ENCODE peak calls at places on chromosomes 11 and 22, in eight cellular contexts. V, C, S, L, N, T, Y and K are unnamed samples. For H3K27me3 and H3K4me1, the result is how much of the 10 kb centered on the place peaks cover.

GRCh38 chr22:37484115-37485005 is 1.8 kb downstream of the MFNG start:
- DNase-seq in C (peak), V (peak), T (no peak), S (no peak), Y (no peak), L (no peak), N (peak), K (no peak)

GRCh38 chr11:123560001-123560400 is 94.4 kb downstream of the SCN3B start:
- DNase-seq in Y (peak), V (peak), C (peak), S (peak), N (peak), L (peak), T (peak), K (no peak)

GRCh38 chr11:124748481-124749338 is 3.3 kb downstream of the VSIG2 start:
- DNase-seq in L (peak), N (no peak), T (peak), Y (peak), V (no peak), S (no peak), C (peak), K (no peak)

GRCh38 chr11:110182886-110183285 is 89.7 kb downstream of the ZC3H12C start:
- DNase-seq in V (no peak), L (peak), Y (peak), C (no peak), T (peak), N (no peak), S (no peak), K (peak)

GRCh38 chr11:13384837-13385417 is 78.1 kb downstream of the BTBD10 start:
- DNase-seq in C (no peak), V (no peak), L (peak), N (no peak), S (peak), T (peak), Y (peak), K (peak)

GRCh38 chr22:22720201-22720723 is 75.8 kb downstream of the GGTLC2 start:
- DNase-seq in S (peak), T (peak), C (no peak), N (no peak), Y (peak), L (peak), V (no peak), K (no peak)

GRCh38 chr11:103407641-103408040 is 298.4 kb downstream of the DYNC2H1 start:
- DNase-seq in Y (no peak), C (no peak), V (no peak), T (no peak), S (no peak), L (no peak), N (no peak), K (no peak)

GRCh38 chr22:29979645-29980303 is 96.8 kb downstream of the MTMR3 start:
- DNase-seq in N (no peak), L (peak), T (peak), S (no peak), C (no peak), V (no peak), Y (no peak), K (no peak)

GRCh38 chr11:64932324-64932723 is 3.4 kb downstream of the GPHA2 start:
- DNase-seq in Y (no peak), T (no peak), S (no peak), N (no peak), L (no peak), V (no peak), C (no peak), K (no peak)

GRCh38 chr22:20509344-20510047 is 2.1 kb downstream of the MED15 start:
- DNase-seq in Y (peak), S (peak), V (peak), N (peak), L (peak), C (peak), T (peak), K (peak)

GRCh38 chr11:47983464-47984397 is 3.4 kb downstream of the PTPRJ start:
- DNase-seq in S (no peak), V (no peak), N (no peak), C (no peak), Y (peak), L (peak), T (peak), K (no peak)

GRCh38 chr11:116867619-116868018 is 30.2 kb upstream of the APOA1 start:
- DNase-seq in V (no peak), T (no peak), N (no peak), Y (no peak), L (no peak), S (no peak), C (no peak), K (no peak)

GRCh38 chr11:59283825-59284772 is 71.4 kb upstream of the MPEG1 start:
- DNase-seq in N (peak), T (peak), C (peak), L (peak), S (peak), V (no peak), Y (peak), K (peak)

GRCh38 chr11:11942668-11943067 is 65.8 kb downstream of the DKK3 start:
- DNase-seq in C (no peak), V (no peak), L (no peak), Y (no peak), N (no peak), S (no peak), T (no peak), K (no peak)

GRCh38 chr22:21652547-21653545 is 10.7 kb downstream of the SDF2L1 start:
- DNase-seq in S (peak), N (no peak), Y (no peak), L (no peak), C (no peak), V (no peak), T (no peak), K (no peak)

GRCh38 chr11:124752471-124753100 is 531 bp upstream of the VSIG2 start:
- DNase-seq in N (no peak), L (no peak), T (no peak), Y (no peak), C (no peak), V (no peak), S (peak), K (no peak)

GRCh38 chr11:118533769-118534729 is 3.1 kb downstream of the TMEM25 start:
- DNase-seq in V (no peak), Y (no peak), N (no peak), T (no peak), S (no peak), L (no peak), C (no peak), K (no peak)

GRCh38 chr11:118202599-118203422 is 22.0 kb downstream of the JAML start:
- DNase-seq in N (peak), V (no peak), S (no peak), T (no peak), Y (no peak), L (no peak), C (no peak), K (no peak)

GRCh38 chr11:6647282-6647679 is 8.3 kb downstream of the DCHS1 start:
- DNase-seq in L (no peak), V (no peak), T (peak), S (peak), C (peak), N (no peak), Y (peak), K (peak)

GRCh38 chr22:22037229-22037628 is 54.6 kb upstream of the TOP3B start:
- DNase-seq in Y (no peak), T (no peak), L (no peak), C (no peak), S (no peak), N (no peak), V (no peak), K (peak)

GRCh38 chr11:71577469-71578004 is 5.1 kb downstream of the KRTAP5-11 start:
- DNase-seq in C (no peak), Y (no peak), V (no peak), L (no peak), N (no peak), T (no peak), S (no peak), K (no peak)

GRCh38 chr11:103887001-103887680 is 149.3 kb upstream of the DDI1 start:
- DNase-seq in S (no peak), L (no peak), N (no peak), T (no peak), V (no peak), Y (no peak), C (no peak), K (peak)

GRCh38 chr22:37564111-37564711 is 3.9 kb downstream of the CDC42EP1 start:
- DNase-seq in S (no peak), N (no peak), T (peak), V (no peak), C (no peak), L (peak), Y (peak), K (no peak)

GRCh38 chr22:19942886-19943664 is 1.5 kb upstream of the TXNRD2 start:
- DNase-seq in L (peak), T (peak), V (peak), C (peak), Y (peak), N (no peak), S (no peak), K (peak)

GRCh38 chr11:112962854-112963367 is 1.7 kb downstream of the NCAM1 start:
- DNase-seq in C (peak), V (peak), L (peak), N (peak), Y (no peak), T (peak), S (peak), K (peak)

GRCh38 chr11:85137597-85137996 is 489.5 kb downstream of the DLG2 start:
- DNase-seq in N (no peak), S (no peak), C (no peak), V (no peak), T (no peak), Y (no peak), L (no peak), K (no peak)

GRCh38 chr11:27300974-27301373 is 62.0 kb downstream of the CCDC34 start:
- DNase-seq in V (no peak), T (peak), Y (no peak), L (peak), S (no peak), C (no peak), N (no peak), K (no peak)

GRCh38 chr11:103494491-103494890 is 385.3 kb downstream of the DYNC2H1 start:
- DNase-seq in V (no peak), C (no peak), L (no peak), T (peak), N (no peak), Y (no peak), S (no peak), K (peak)

GRCh38 chr22:26615149-26615548 is 2.7 kb downstream of the CRYBB1 start:
- DNase-seq in S (no peak), C (no peak), T (no peak), Y (no peak), V (no peak), L (no peak), N (no peak), K (no peak)

GRCh38 chr11:107592256-107592655 is 1.3 kb downstream of the ELMOD1 start:
- DNase-seq in T (no peak), Y (no peak), L (no peak), C (no peak), S (no peak), N (no peak), V (no peak), K (no peak)

GRCh38 chr11:107591446-107592236 is 694 bp downstream of the ELMOD1 start:
- DNase-seq in S (peak), Y (no peak), N (no peak), L (peak), V (no peak), T (peak), C (no peak), K (peak)

GRCh38 chr11:107591098-107591445 is at the start of gene ELMOD1:
- DNase-seq in Y (peak), S (peak), L (peak), C (no peak), T (peak), V (peak), N (no peak), K (peak)

GRCh38 chr11:107593941-107594340 is 3.0 kb downstream of the ELMOD1 start:
- DNase-seq in V (no peak), C (no peak), N (no peak), Y (no peak), S (peak), T (no peak), L (no peak), K (no peak)

DNA sequence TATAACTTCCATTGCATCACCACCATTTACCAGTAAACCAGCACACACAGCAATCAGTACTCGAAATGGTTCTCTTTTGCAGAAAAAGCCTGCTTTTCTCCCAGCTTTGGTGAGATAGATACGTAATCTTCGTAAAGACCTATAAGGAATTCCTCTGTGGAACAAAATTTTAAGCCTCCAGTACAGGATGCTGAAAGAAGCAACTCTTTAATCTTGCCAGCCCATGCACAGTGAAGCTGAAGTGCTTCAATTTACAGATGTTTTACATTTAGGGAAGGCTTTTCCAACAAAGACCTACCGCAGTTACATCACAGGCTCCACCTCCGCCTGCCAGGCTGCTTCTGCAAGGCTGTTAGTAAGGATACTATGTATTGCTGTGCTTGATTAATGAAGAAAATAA is 1.9 kb downstream of the ELMOD1 start:
- DNase-seq in S (peak), V (no peak), T (peak), C (no peak), Y (no peak), L (no peak), N (no peak), K (no peak)
- H3K27me3 ChIP-seq in S (half or more), V (under half), T (under half), C (under half), Y (under half), L (under half), N (under half), K (half or more)

GRCh38 chr11:46281374-46281831 is 3.9 kb downstream of the CREB3L1 start:
- DNase-seq in Y (peak), S (peak), N (peak), C (peak), V (no peak), T (peak), L (peak), K (peak)

GRCh38 chr11:46285594-46286033 is 8.2 kb downstream of the CREB3L1 start:
- DNase-seq in Y (peak), S (peak), L (no peak), N (no peak), V (peak), T (peak), C (no peak), K (peak)

GRCh38 chr11:46286789-46287188 is 9.3 kb downstream of the CREB3L1 start:
- DNase-seq in L (no peak), Y (no peak), V (no peak), S (no peak), C (no peak), T (no peak), N (no peak), K (no peak)

GRCh38 chr11:46288451-46288850 is 11.0 kb downstream of the CREB3L1 start:
- DNase-seq in L (no peak), V (no peak), T (no peak), S (no peak), Y (no peak), C (no peak), N (no peak), K (no peak)

GRCh38 chr11:46285173-46285572 is 7.7 kb downstream of the CREB3L1 start:
- DNase-seq in S (no peak), Y (no peak), T (peak), C (no peak), N (no peak), V (no peak), L (no peak), K (no peak)
- H3K27ac ChIP-seq in S (no peak), Y (peak), T (peak), C (peak), N (peak), V (no peak), L (peak), K (no peak)

DNA sequence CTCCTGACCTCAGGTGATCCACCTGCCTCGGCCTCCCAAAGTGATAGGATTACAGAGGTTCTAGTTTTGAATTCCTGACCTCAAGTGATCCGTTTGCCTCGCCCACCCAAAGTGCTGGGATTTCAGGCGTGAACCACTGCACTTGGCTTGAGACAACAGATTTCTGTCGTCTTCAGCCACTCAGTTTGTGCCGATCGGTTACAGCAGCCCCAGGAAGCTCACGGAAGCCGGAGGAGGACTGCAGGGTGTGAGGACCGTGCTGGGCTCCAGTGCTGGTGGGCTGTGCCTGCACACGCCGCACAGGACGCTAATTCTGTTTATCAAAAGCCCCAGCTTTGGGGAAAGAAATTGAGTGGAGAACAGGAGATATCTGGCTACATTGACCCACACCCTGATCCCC is 82.0 kb downstream of the CELSR1 start:
- DNase-seq in Y (no peak), N (no peak), S (no peak), V (no peak), T (no peak), C (no peak), L (no peak), K (no peak)
- H3K4me1 ChIP-seq in Y (under half), N (under half), S (under half), V (under half), T (under half), C (under half), L (under half), K (under half)

GRCh38 chr11:119979716-119980115 is 158.2 kb downstream of the TRIM29 start:
- DNase-seq in N (no peak), C (no peak), L (no peak), Y (no peak), V (no peak), S (no peak), T (no peak), K (no peak)
- H3K27me3 ChIP-seq in N (under half), C (under half), L (under half), Y (under half), V (under half), S (under half), T (half or more), K (under half)

GRCh38 chr11:342328-342727 is 21.7 kb upstream of the IFITM3 start:
- DNase-seq in L (no peak), C (no peak), S (no peak), N (no peak), Y (no peak), T (no peak), V (no peak), K (no peak)
- H3K27ac ChIP-seq in L (no peak), C (peak), S (peak), N (no peak), Y (no peak), T (no peak), V (no peak), K (no peak)

DNA sequence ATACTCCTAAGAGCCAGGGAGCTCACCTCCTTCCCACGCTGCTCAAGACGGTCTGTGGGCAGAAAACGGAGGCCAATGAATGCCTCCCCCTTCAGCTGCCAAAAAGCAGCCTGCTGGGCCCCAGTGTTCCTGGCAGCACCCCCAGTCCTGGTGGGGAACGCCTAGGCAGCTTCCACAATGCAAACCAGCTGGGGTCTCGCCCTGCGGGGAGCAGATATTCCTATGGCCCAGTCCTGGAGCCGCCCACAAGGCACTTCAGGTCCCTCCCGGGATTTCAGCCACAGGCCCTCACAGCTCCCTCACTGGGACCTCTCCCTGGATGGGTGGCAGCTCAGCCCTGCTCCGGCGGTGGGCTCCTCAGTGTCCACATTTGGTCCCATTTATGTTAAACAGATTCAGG is 29.2 kb downstream of the A4GALT start:
- DNase-seq in V (no peak), S (no peak), C (no peak), Y (no peak), N (no peak), L (no peak), T (no peak), K (no peak)
- H3K4me1 ChIP-seq in V (under half), S (under half), C (under half), Y (under half), N (under half), L (under half), T (under half), K (under half)

GRCh38 chr22:39656495-39657490 is 86.2 kb downstream of the CACNA1I start:
- DNase-seq in V (no peak), N (no peak), Y (no peak), T (peak), C (no peak), L (no peak), S (no peak), K (no peak)

GRCh38 chr22:39655736-39656285 is 85.3 kb downstream of the CACNA1I start:
- DNase-seq in V (no peak), T (no peak), Y (no peak), S (no peak), N (no peak), L (no peak), C (no peak), K (no peak)

GRCh38 chr22:39661501-39661841 is 90.9 kb downstream of the CACNA1I start:
- DNase-seq in V (no peak), C (no peak), N (no peak), Y (no peak), L (no peak), S (no peak), T (no peak), K (no peak)

GRCh38 chr22:39658806-39659463 is 88.4 kb downstream of the CACNA1I start:
- DNase-seq in N (no peak), T (no peak), C (no peak), S (no peak), V (no peak), Y (no peak), L (no peak), K (no peak)

GRCh38 chr22:39658367-39658766 is 87.8 kb downstream of the CACNA1I start:
- DNase-seq in C (no peak), T (no peak), V (no peak), L (no peak), S (no peak), Y (no peak), N (no peak), K (no peak)
- H3K27me3 ChIP-seq in C (under half), T (half or more), V (under half), L (under half), S (under half), Y (half or more), N (under half), K (under half)

DNA sequence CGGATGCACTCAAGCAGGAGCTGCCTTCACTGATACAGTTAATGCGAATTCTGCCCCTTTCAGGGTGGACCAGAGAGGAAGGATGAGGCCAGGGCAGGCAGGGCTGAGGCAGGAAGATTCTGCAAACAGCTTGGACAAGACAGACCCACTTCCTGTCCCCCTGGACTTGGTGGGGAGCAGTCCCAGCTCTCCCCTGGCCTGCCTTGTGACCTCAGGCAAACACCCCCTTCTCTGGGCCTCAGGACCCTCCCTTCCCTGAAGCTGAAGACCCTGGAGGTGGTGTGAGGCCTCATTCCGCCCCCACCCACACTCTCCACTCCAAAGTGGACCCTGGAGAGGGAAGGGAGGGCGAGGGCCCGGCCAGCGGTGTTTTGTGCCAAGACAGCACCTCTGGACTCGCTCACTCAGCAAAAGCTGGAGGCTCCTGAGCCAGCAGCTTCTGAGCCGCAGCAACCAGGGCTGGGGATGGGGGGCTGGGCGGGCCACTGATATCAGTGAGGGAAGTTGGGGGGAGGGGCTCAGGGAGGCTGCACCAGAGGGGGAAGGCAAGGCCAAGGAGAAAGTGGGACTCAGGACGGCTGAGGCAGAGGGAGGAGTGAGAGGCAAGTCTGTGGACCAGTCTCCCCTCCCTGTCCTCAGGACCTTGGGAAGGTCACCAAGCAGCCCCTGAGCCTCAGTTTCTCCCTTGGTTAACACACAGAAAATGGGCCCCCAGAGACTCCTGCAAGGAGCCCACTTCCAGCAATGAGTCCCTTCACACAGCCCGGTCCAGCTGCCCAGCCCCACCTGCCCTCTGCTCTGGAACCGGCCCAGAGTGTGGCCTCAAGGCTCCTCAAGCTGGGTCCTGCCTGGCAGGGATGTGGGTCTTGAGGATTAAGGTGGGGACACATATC is 8.4 kb downstream of the RAB3IL1 start:
- DNase-seq in Y (no peak), V (peak), N (no peak), L (no peak), C (no peak), T (no peak), S (peak), K (peak)
- H3K27ac ChIP-seq in Y (no peak), V (no peak), N (peak), L (no peak), C (peak), T (no peak), S (no peak), K (peak)